ENCODE peak calls at places on chromosomes 7 and 10, in five cellular contexts. U is A549, K is HepG2, W is GM12878, L is K562. G is an unnamed sample.
A peak's percentile ranks its signal among the peaks of the same experiment; 100 is the strongest.

GRCh38 chr10:99368646-99369045 is 39.5 kb downstream of the CNNM1 start:
- DNase-seq in U (no peak), K (peak; percentile 27), L (no peak), W (no peak), G (no peak)

GRCh38 chr7:94907420-94908203 is at the start of gene PPP1R9A:
- DNase-seq in U (peak; percentile 72), W (no peak), K (peak; percentile 63), L (no peak), G (peak; percentile 68)

GRCh38 chr7:57403601-57404342 is 46.2 kb upstream of the ZNF716 start:
- DNase-seq in U (no peak), K (no peak), W (no peak), L (peak; percentile 23), G (no peak)

GRCh38 chr10:104784452-104784851 is 143.4 kb downstream of the SORCS3 start:
- DNase-seq in L (no peak), W (no peak), K (no peak), U (no peak), G (no peak)

GRCh38 chr10:60825520-60825919 is 47.2 kb downstream of the CDK1 start:
- DNase-seq in W (no peak), U (no peak), K (no peak), L (no peak), G (no peak)

GRCh38 chr7:47271749-47272148 is 310.2 kb downstream of the TNS3 start:
- DNase-seq in K (no peak), L (no peak), U (no peak), W (no peak), G (no peak)

GRCh38 chr7:68744036-68744435 is 854.2 kb upstream of the AUTS2 start:
- DNase-seq in W (no peak), K (no peak), U (no peak), L (no peak), G (no peak)

GRCh38 chr10:107986571-107986970 is 822.1 kb upstream of the SORCS1 start:
- DNase-seq in L (no peak), W (no peak), K (no peak), U (no peak), G (no peak)

GRCh38 chr10:33981301-33981700 is 646.8 kb upstream of the NRP1 start:
- DNase-seq in U (no peak), L (no peak), K (no peak), W (no peak), G (no peak)

GRCh38 chr7:73721237-73721848 is 1.9 kb upstream of the STX1A start:
- DNase-seq in W (no peak), L (no peak), K (no peak), U (no peak), G (no peak)

GRCh38 chr10:47076949-47077348 is 165.7 kb downstream of the PTPN20 start:
- DNase-seq in L (no peak), W (no peak), K (no peak), U (no peak), G (no peak)

DNA sequence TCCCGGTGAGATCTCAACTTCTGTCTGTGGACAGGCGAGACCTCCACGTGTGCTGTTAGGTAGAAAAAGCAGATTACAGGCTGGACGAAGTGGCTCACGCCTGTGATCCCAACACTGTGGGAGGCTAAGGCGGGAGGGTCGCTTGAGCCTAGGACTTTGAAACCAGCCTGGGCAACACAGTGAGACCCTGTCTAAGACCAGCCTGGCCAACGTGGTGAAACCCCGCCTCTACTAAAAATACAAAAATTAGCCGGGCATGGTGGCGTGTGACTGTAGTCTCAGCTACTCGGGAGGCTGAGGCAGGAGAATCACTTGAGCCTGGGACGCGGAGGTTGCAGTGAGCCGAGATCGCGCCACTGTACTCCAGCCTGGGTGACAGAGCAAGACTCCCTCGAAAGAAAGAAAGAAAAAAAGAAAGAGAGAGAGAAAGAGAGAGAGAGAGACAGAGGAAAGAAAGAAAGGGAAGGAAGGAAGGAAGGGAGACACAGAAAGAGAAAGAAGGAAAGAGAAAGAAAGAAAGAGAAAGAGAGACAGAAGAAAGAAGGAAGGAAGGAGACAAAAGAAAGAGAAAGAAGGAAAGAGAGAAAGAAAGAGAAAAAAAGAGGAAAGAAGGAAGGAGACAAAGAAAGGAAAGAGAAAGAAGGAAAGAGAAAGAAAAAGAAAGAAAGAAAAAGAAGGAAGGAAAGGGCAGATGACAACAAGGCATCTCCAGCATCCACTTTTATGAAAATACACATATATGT is 29.6 kb upstream of the SUN1 start:
- DNase-seq in W (no peak), L (no peak), U (no peak), K (no peak), G (no peak)
- TF ChIP-seq ESRRA in W (no peak), L (no peak), U (no peak), K (no peak), G (no peak)

GRCh38 chr7:128403676-128404075 is 6.1 kb downstream of the IMPDH1 start:
- DNase-seq in L (no peak), W (no peak), U (no peak), K (no peak), G (no peak)

GRCh38 chr7:128405345-128406146 is 4.2 kb downstream of the IMPDH1 start:
- DNase-seq in K (no peak), U (no peak), W (no peak), L (peak; percentile 98), G (peak; percentile 58)

GRCh38 chr7:128404143-128404681 is 5.6 kb downstream of the IMPDH1 start:
- DNase-seq in U (no peak), L (no peak), K (no peak), W (no peak), G (no peak)

GRCh38 chr7:128406147-128406985 is 3.4 kb downstream of the IMPDH1 start:
- DNase-seq in L (no peak), K (no peak), U (no peak), W (no peak), G (peak; percentile 38)

GRCh38 chr7:128404826-128405344 is 4.9 kb downstream of the IMPDH1 start:
- DNase-seq in W (no peak), U (no peak), K (no peak), L (no peak), G (no peak)
- TF ChIP-seq ESRRA in W (no peak), U (no peak), K (no peak), L (no peak), G (no peak)

GRCh38 chr10:72784551-72785421 is 92.8 kb downstream of the MCU start:
- DNase-seq in W (no peak), U (no peak), K (no peak), L (no peak), G (peak; percentile 28)

GRCh38 chr10:72785422-72785818 is 93.5 kb downstream of the MCU start:
- DNase-seq in W (no peak), L (no peak), U (no peak), K (no peak), G (no peak)

GRCh38 chr10:72783290-72783689 is 91.3 kb downstream of the MCU start:
- DNase-seq in W (no peak), U (no peak), K (no peak), L (no peak), G (no peak)

DNA sequence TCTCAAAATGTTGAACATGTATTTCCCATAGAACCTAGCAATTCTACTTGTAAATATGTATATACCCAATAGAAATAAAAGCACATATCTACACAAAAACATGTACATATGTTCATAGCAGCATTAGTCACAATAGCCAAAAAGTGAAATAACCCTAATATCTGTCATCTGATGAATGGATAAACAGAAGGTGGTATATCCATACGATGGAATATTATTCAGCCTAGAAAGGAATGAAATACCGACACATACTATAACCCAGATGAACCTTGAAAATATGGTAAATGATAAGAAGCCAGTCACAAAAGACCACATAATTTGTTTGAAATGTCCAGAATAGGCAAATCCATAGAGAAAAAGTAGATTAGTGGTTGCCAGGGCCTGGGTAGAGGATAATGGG is 87.9 kb downstream of the MCU start:
- DNase-seq in K (no peak), W (no peak), U (no peak), L (no peak), G (no peak)
- TF ChIP-seq ESRRA in K (no peak), W (no peak), U (no peak), L (no peak), G (no peak)

DNA sequence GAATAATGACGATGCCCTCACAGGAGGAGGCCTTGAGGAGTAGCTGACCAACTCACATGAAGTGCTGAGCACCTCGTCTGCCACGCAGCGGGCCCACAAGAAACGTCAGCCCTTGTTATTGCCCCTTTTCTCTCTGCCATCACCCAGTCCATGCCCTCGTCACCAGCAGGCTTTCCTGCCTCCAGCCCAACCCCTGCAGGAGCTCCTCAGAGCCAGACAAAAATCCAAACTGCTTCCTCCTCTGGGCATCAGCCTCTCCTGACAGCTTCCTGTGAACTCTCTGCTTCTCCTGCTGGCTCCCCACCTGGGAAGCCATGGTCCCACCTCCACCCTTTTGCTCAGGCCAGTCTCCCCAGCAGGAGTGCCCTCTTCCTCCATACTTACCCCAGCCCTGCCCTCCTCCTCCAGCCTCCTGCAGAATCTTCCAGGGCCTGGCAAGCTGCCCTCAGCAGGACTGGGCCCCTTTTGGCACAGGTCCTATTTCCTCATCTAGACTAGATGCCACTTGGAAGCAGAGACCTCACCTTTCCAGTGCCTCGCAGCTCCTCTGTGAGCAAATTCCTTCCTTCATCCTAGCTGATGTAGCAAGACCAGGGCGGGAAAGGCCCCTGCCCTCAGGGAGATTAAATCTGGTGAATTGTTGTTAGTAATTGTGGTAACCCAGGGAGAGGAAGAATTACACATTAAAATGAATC is 115.1 kb downstream of the C10orf105 start:
- DNase-seq in W (no peak), U (no peak), L (no peak), K (no peak), G (no peak)
- TF ChIP-seq ESRRA in W (no peak), U (no peak), L (no peak), K (no peak), G (no peak)

GRCh38 chr7:5586279-5586962 is 162.8 kb upstream of the TNRC18 start:
- DNase-seq in K (no peak), W (no peak), U (no peak), L (no peak), G (no peak)
- TF ChIP-seq ESRRA in K (no peak), W (no peak), U (no peak), L (no peak), G (no peak)

GRCh38 chr10:55146032-55146431 is 345.0 kb upstream of the PCDH15 start:
- DNase-seq in W (no peak), K (no peak), L (no peak), U (no peak), G (no peak)
- TF ChIP-seq ESRRA in W (no peak), K (no peak), L (no peak), U (no peak), G (no peak)

GRCh38 chr10:4034907-4035581 is 250.0 kb upstream of the KLF6 start:
- DNase-seq in U (no peak), W (no peak), K (no peak), L (no peak), G (no peak)
- TF ChIP-seq ESRRA in U (no peak), W (no peak), K (no peak), L (no peak), G (no peak)

G was measured in WTC11.